ENCODE peak calls at places on chromosome 19, in four cellular contexts. N is uterus, O is tibial artery, L is fibroblast of the aortic adventitia. F is an unnamed sample.

GRCh38 chr19:20078696-20079095 is 896 bp downstream of the ZNF90 start:
- DNase-seq in L (peak), O (peak), N (peak), F (peak)

GRCh38 chr19:56837892-56838679 is 2.4 kb downstream of the PEG3 start:
- DNase-seq in N (peak), L (no peak), O (peak), F (peak)

GRCh38 chr19:10228925-10229324 is 2.2 kb downstream of the S1PR2 start:
- DNase-seq in L (peak), N (peak), O (no peak), F (peak)

GRCh38 chr19:52991484-52991883 is 22.2 kb upstream of the ERVV-1 start:
- DNase-seq in L (peak), O (no peak), N (no peak), F (peak)

GRCh38 chr19:29680447-29680846 is 15.2 kb downstream of the PLEKHF1 start:
- DNase-seq in N (no peak), O (no peak), L (no peak), F (no peak)

GRCh38 chr19:13960863-13961784 is 8.8 kb downstream of the DCAF15 start:
- DNase-seq in O (no peak), N (no peak), L (no peak), F (no peak)

GRCh38 chr19:37329686-37330085 is 41.2 kb upstream of the ZNF527 start:
- DNase-seq in N (no peak), O (no peak), L (no peak), F (peak)

GRCh38 chr19:9827325-9828238 is at the start of gene UBL5:
- DNase-seq in N (peak), L (peak), O (peak), F (peak)

GRCh38 chr19:33304760-33305647 is 2.7 kb upstream of the CEBPA start:
- DNase-seq in L (no peak), O (no peak), N (no peak), F (no peak)

GRCh38 chr19:40366697-40367561 is 18.4 kb downstream of the PLD3 start:
- DNase-seq in N (no peak), O (no peak), L (no peak), F (peak)

GRCh38 chr19:46040125-46040524 is 677 bp downstream of the IGFL4 start:
- DNase-seq in N (no peak), L (no peak), O (no peak), F (no peak)

GRCh38 chr19:40687525-40688016 is 2.9 kb downstream of the NUMBL start:
- DNase-seq in L (peak), O (peak), N (peak), F (peak)

GRCh38 chr19:34364830-34365462 is at the start of gene GPI:
- DNase-seq in N (peak), O (peak), L (peak), F (peak)

GRCh38 chr19:46225558-46226004 is 4.0 kb upstream of the IGFL1 start:
- DNase-seq in L (peak), O (no peak), N (no peak), F (peak)

GRCh38 chr19:35005256-35005977 is 5.3 kb downstream of the GRAMD1A start:
- DNase-seq in N (no peak), O (no peak), L (no peak), F (no peak)

GRCh38 chr19:16677060-16677459 is 16.1 kb downstream of the TMEM38A start:
- DNase-seq in N (no peak), O (no peak), L (peak), F (no peak)

GRCh38 chr19:48770734-48771472 is 15.6 kb downstream of the FGF21 start:
- DNase-seq in N (no peak), O (no peak), L (no peak), F (no peak)

GRCh38 chr19:53182202-53182601 is 11.0 kb downstream of the ZNF665 start:
- DNase-seq in N (no peak), O (no peak), L (no peak), F (peak)

GRCh38 chr19:13937479-13938360 is 497 bp downstream of the PODNL1 start:
- DNase-seq in N (no peak), O (no peak), L (no peak), F (no peak)

GRCh38 chr19:30236587-30236986 is 135.6 kb upstream of the ZNF536 start:
- DNase-seq in O (no peak), N (no peak), L (no peak), F (no peak)

GRCh38 chr19:2254052-2254872 is 2.0 kb downstream of the JSRP1 start:
- DNase-seq in O (no peak), N (no peak), L (no peak), F (no peak)
- TF ChIP-seq CTCF in O (no peak), N (peak), L (peak), F (peak)

DNA sequence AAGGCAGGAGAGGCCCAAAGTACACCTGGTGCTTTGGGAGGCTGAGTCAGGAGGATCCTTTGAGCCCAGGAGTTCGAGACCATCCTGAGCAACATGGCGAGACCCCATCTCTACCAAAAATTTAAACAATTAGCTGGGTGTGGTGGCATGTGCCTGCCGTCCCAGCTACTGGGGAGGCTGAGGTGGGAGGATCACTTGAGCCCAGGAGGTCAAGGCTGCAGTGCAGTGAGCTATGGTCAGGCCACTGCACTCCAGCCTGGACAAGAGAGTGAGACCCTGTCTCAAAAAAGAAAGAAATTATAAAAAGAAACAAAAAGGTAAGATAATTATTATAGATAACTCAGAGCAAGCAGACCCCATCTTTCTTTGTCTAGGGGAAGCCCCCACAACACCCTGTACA is 1.9 kb downstream of the HOMER3 start:
- DNase-seq in O (no peak), N (no peak), L (no peak), F (no peak)
- H3K4me3 ChIP-seq in O (no peak), N (no peak), L (peak), F (peak)

DNA sequence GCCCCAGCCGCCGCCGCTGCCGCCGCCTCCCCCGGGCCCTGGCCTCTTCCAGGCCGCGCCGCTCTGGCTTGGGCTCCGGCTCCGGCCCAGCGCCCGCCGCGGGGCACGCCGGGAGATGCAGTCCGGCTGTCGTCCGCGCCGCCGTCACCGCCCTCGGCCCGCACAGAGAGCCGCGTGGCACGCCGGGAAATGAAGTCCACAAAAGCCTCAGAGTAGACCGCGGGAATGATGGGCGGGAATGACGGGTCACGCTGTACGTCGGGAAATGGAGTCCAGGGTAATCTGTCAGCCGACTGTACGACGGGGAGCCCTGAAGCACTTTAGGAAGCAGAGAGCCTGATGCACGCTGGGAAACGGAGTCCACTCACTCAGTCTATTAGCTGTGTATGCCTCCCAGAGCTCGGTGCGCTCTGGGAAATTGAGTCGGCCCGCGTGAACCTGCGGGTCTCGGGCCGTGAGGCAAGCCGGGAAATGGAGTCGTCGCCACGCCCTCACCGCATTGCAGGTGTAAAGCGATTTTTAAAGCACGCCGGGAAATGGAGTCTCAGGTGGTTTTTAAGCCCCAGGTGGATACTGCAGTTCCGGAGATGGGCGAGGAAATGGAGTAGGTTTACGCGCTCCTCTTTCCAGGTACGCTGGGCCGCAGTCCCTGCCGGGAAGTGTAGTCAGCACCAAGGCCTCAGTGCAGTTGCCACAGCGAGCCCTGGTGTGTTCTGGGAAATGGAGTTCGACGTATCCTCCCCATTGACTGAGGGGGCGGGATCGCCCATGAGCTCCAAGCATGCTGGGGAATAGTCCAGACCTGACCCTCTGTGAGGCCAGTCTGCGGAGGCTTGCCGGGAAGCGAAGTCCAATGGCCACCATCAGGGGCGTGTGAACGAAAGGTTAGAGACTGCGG is at the start of gene GSK3A:
- DNase-seq in O (peak), N (peak), L (peak), F (peak)
- TF ChIP-seq CTCF in O (peak), N (no peak), L (peak), F (no peak)

GRCh38 chr19:679418-680286 is 3.5 kb downstream of the FSTL3 start:
- DNase-seq in L (peak), N (peak), O (peak), F (peak)

GRCh38 chr19:681638-682037 is 5.4 kb downstream of the FSTL3 start:
- DNase-seq in N (no peak), O (no peak), L (no peak), F (no peak)

GRCh38 chr19:680287-681028 is 4.3 kb downstream of the FSTL3 start:
- DNase-seq in N (peak), O (peak), L (peak), F (peak)

GRCh38 chr19:682678-683320 is 6.6 kb downstream of the FSTL3 start:
- DNase-seq in L (no peak), N (no peak), O (no peak), F (no peak)

DNA sequence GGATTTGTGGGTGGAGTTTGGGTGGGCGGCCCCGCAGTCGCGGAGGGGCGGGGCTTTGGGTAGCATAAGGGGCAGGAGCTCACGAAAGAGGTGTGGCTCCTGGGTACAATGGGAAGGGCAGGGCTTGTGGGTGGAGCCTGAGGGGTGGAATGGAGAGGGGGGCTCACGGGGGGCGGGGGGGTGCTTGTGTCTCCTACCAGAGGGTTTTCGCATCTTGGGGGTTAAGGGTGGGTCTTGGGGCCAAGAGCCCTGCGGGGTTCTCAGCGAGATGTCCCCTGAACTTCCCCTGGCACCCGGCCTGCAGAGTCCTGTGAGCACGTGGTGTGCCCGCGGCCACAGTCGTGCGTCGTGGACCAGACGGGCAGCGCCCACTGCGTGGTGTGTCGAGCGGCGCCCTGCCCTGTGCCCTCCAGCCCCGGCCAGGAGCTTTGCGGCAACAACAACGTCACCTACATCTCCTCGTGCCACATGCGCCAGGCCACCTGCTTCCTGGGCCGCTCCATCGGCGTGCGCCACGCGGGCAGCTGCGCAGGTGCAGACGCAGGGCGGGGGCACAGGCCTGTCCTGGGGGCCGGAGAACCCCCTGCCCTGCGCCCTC is 4.9 kb downstream of the FSTL3 start:
- DNase-seq in O (no peak), N (no peak), L (no peak), F (no peak)
- H3K4me3 ChIP-seq in O (peak), N (peak), L (peak), F (no peak)

DNA sequence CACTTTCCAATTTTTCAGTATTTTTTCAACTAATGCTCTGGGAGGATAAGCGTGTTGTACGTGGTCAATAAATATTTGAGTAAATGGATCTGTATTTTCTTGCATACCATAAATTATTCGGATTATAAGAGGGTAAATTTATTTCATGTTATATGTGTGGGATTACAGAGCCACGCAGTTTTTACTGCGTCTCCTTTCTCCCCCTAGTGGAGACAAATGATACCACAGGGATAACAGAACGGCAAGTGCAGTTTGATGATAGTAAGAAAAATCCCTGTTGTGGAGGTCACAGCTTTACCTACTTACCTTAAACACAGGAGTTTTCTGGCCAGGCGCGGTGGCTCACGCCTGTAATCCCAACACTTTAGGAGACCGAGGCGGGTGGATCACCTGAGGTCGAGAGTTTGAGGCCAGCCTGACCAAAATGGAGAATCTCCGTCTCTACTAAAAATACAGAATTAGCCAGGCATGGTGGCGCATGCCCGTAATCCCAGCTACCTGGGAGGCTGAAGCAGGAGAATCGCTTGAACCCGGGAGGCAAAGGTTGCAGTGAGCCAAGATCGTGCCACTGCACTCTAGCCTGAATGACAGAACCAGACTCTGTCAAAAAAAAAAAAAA is 16.8 kb downstream of the MBD3L2B start:
- DNase-seq in L (peak), O (no peak), N (no peak), F (no peak)
- TF ChIP-seq CTCF in L (peak), O (no peak), N (no peak), F (no peak)

GRCh38 chr19:47729799-47730520 is 15.4 kb upstream of the NOP53 start:
- DNase-seq in L (no peak), N (peak), O (peak), F (peak)

GRCh38 chr19:47726467-47726866 is 13.2 kb downstream of the EHD2 start:
- DNase-seq in N (no peak), L (peak), O (no peak), F (peak)

GRCh38 chr19:47730910-47731309 is 14.4 kb upstream of the NOP53 start:
- DNase-seq in L (no peak), N (no peak), O (no peak), F (no peak)

GRCh38 chr19:47730521-47730889 is 14.8 kb upstream of the NOP53 start:
- DNase-seq in N (no peak), L (no peak), O (no peak), F (no peak)

GRCh38 chr19:47729468-47729798 is 15.9 kb upstream of the NOP53 start:
- DNase-seq in L (peak), N (peak), O (peak), F (peak)
- H3K4me3 ChIP-seq in L (peak), N (peak), O (peak), F (no peak)

GRCh38 chr19:50158577-50158976 is 4.5 kb downstream of the IZUMO2 start:
- DNase-seq in N (no peak), L (no peak), O (no peak), F (no peak)
- TF ChIP-seq CTCF in N (no peak), L (no peak), O (no peak), F (no peak)

DNA sequence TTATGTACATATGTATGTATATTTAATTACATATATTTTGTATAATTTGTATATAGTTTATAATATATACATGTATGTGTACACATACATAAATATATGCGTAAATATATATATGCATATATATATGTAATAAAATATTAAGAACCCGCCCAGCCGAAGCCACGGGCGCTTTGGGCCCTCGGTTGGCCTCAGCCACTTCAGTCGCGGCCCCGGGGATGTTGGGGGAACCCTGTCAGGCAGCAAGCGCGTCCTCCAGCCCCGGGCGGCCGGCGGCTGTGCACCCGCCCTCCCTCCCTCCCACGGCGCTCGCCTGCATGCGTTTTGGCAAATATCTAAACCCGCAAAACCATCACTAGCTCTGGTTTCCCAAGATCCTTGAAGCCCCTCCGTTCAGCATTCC is 7.9 kb upstream of the ZNF606 start:
- DNase-seq in L (no peak), N (no peak), O (no peak), F (no peak)
- H3K4me3 ChIP-seq in L (no peak), N (no peak), O (no peak), F (no peak)

GRCh38 chr19:27733551-27734266 is 1479.2 kb downstream of the UQCRFS1 start:
- DNase-seq in O (no peak), N (no peak), L (no peak), F (no peak)
- TF ChIP-seq CTCF in O (no peak), N (no peak), L (no peak), F (no peak)